ENCODE peak calls at places on chromosomes 5 and 9, in eight cellular contexts. S is MV-4-11; B is left ventricle myocardium inferior; T is activated T-helper 9 cell treated with anti-CD3 and anti-CD28 coated beads, Interleukin-2, amount 50 U/mL, for 16 hours; A is neural progenitor cell; J is fibroblast of lung; U is stimulated activated CD4-positive, alpha-beta T cell treated with anti-CD3 and anti-CD28 coated beads, Interleukin-2, amount 100 ng/mL, for 4 hours; H is NCI-H1092 treated with DMSO at 0.1 percent for 48 hours. W is an unnamed sample.

GRCh38 chr5:96335873-96336272 is 97.2 kb downstream of the PCSK1 start:
- DNase-seq in A (no peak), U (no peak), T (no peak), S (no peak), H (no peak), B (no peak), J (no peak), W (no peak)

GRCh38 chr9:135887021-135887507 is 20.3 kb downstream of the CAMSAP1 start:
- DNase-seq in B (peak), S (peak), T (no peak), U (no peak), J (peak), H (no peak), A (no peak), W (no peak)

GRCh38 chr9:116910201-116910600 is 223.1 kb downstream of the TRIM32 start:
- DNase-seq in H (no peak), A (no peak), J (no peak), T (no peak), U (no peak), S (no peak), B (no peak), W (no peak)

GRCh38 chr5:135038202-135038828 is 4.3 kb upstream of the PITX1 start:
- DNase-seq in A (peak), J (no peak), T (no peak), S (no peak), H (no peak), B (no peak), U (no peak), W (no peak)

GRCh38 chr5:91469517-91470165 is 86.5 kb upstream of the ARRDC3 start:
- DNase-seq in J (no peak), B (no peak), T (no peak), A (no peak), U (no peak), S (peak), H (no peak), W (no peak)

GRCh38 chr5:65969539-65970393 is 43.4 kb downstream of the ERBIN start:
- DNase-seq in J (no peak), T (no peak), B (no peak), A (no peak), H (no peak), S (no peak), U (no peak), W (no peak)

GRCh38 chr9:106421772-106422171 is 441.2 kb upstream of the ZNF462 start:
- DNase-seq in H (no peak), U (no peak), S (no peak), B (no peak), T (no peak), J (no peak), A (no peak), W (no peak)

GRCh38 chr9:82164159-82164558 is 175.6 kb downstream of the SPATA31D1 start:
- DNase-seq in B (no peak), H (no peak), J (no peak), T (no peak), S (no peak), A (no peak), U (no peak), W (no peak)

GRCh38 chr9:71072587-71072986 is 48.8 kb downstream of the TRPM3 start:
- DNase-seq in U (no peak), J (no peak), A (no peak), H (no peak), B (no peak), T (no peak), S (no peak), W (no peak)

GRCh38 chr5:89728750-89729149 is 680.8 kb downstream of the CETN3 start:
- DNase-seq in S (no peak), H (no peak), T (no peak), U (no peak), J (peak), A (no peak), B (peak), W (peak)

GRCh38 chr9:106019017-106019692 is 324.8 kb downstream of the TMEM38B start:
- DNase-seq in U (no peak), H (peak), T (no peak), J (no peak), S (no peak), B (no peak), A (no peak), W (no peak)

GRCh38 chr5:68353624-68354023 is 138.1 kb downstream of the PIK3R1 start:
- DNase-seq in B (no peak), H (no peak), S (no peak), U (no peak), A (no peak), J (no peak), T (no peak), W (no peak)

GRCh38 chr9:95217936-95218335 is 99.6 kb downstream of the FANCC start:
- DNase-seq in U (no peak), H (no peak), A (no peak), B (no peak), T (no peak), S (no peak), J (no peak), W (no peak)

W was measured in sciatic nerve.